ENCODE peak calls at places on chromosomes 16 and 17, in five cellular contexts. F is adipocyte, S is T47D, U is T follicular helper cell, B is NCI-H1436. A is an unnamed sample.

GRCh38 chr16:17331071-17331521 is 139.7 kb downstream of the XYLT1 start:
- DNase-seq in F (peak; percentile 32), S (no peak), U (no peak), B (no peak), A (no peak)

GRCh38 chr17:72634621-72635020 is 457.9 kb downstream of the SLC39A11 start:
- DNase-seq in F (no peak), S (peak; percentile 77), U (no peak), B (no peak), A (no peak)

GRCh38 chr17:29576214-29577008 is 7.9 kb downstream of the TP53I13 start:
- DNase-seq in F (no peak), S (no peak), U (no peak), B (no peak), A (no peak)

GRCh38 chr17:59561042-59561441 is 4.4 kb upstream of the DHX40 start:
- DNase-seq in F (peak; percentile 22), S (peak; percentile 55), U (no peak), B (no peak), A (no peak)

GRCh38 chr16:67431077-67431804 is at the start of gene HSD11B2:
- DNase-seq in F (peak; percentile 82), S (peak; percentile 76), U (no peak), B (no peak), A (no peak)

GRCh38 chr17:66466933-66467367 is 164.5 kb downstream of the PRKCA start:
- DNase-seq in F (peak; percentile 97), S (peak; percentile 78), U (no peak), B (no peak), A (no peak)

GRCh38 chr16:3171855-3172593 is 16.0 kb upstream of the OR1F1 start:
- DNase-seq in F (no peak), S (no peak), U (no peak), B (no peak), A (no peak)

GRCh38 chr17:61474934-61475333 is 22.7 kb downstream of the TBX4 start:
- DNase-seq in F (no peak), S (no peak), U (no peak), B (no peak), A (no peak)

GRCh38 chr17:37824534-37825485 is 80.0 kb upstream of the HNF1B start:
- DNase-seq in F (peak; percentile 68), S (no peak), U (no peak), B (no peak), A (no peak)

GRCh38 chr17:83136931-83137330 is 57.5 kb downstream of the METRNL start:
- DNase-seq in F (no peak), S (no peak), U (no peak), B (no peak), A (no peak)

GRCh38 chr16:23155445-23156049 is 6.3 kb upstream of the USP31 start:
- DNase-seq in F (no peak), S (peak; percentile 56), U (no peak), B (no peak), A (no peak)

GRCh38 chr16:82481455-82481854 is 145.3 kb upstream of the CDH13 start:
- DNase-seq in F (no peak), S (no peak), U (no peak), B (no peak), A (no peak)

GRCh38 chr17:82840431-82840831 is 609 bp upstream of the ZNF750 start:
- DNase-seq in F (no peak), S (peak; percentile 46), U (no peak), B (no peak), A (no peak)